ENCODE peak calls at places on chromosome 22, in eight cellular contexts. W is mammary epithelial cell, V is Karpas-422, G is mesendoderm, I is IMR-90, U is fibroblast of lung, K is endothelial cell of umbilical vein, X is mesenchymal stem cell. E is an unnamed sample. For H3K4me1, the result is how much of the 10 kb centered on the place peaks cover.

GRCh38 chr22:28600546-28601143 is 79.0 kb downstream of the TTC28 start:
- DNase-seq in K (peak), U (peak), V (peak), I (peak), X (peak), W (peak), G (peak), E (peak)

GRCh38 chr22:32764330-32765116 is 37.0 kb upstream of the TIMP3 start:
- DNase-seq in V (no peak), I (peak), U (peak), G (peak), W (peak), K (no peak), X (peak), E (peak)

GRCh38 chr22:40128989-40129388 is 48.7 kb upstream of the TNRC6B start:
- DNase-seq in X (no peak), V (no peak), I (no peak), G (no peak), U (no peak), W (no peak), K (no peak), E (no peak)

GRCh38 chr22:44496305-44496704 is 1.7 kb downstream of the RTL6 start:
- DNase-seq in I (no peak), W (no peak), K (no peak), U (no peak), X (no peak), V (no peak), G (no peak), E (no peak)

GRCh38 chr22:21681566-21682370 is 16.0 kb downstream of the PPIL2 start:
- DNase-seq in I (no peak), K (no peak), W (no peak), U (no peak), G (no peak), V (no peak), X (no peak), E (no peak)

GRCh38 chr22:39592104-39593060 is 21.8 kb downstream of the CACNA1I start:
- DNase-seq in X (peak), V (no peak), U (peak), K (peak), G (peak), I (peak), W (peak), E (peak)

GRCh38 chr22:18032455-18033101 is 8.2 kb upstream of the MICAL3 start:
- DNase-seq in W (peak), K (no peak), U (peak), G (no peak), V (peak), I (peak), X (peak), E (peak)

GRCh38 chr22:40006641-40007040 is 11.9 kb downstream of the FAM83F start:
- DNase-seq in W (no peak), X (no peak), U (no peak), K (no peak), I (no peak), G (no peak), V (no peak), E (no peak)

GRCh38 chr22:20940178-20940790 is 23.1 kb downstream of the CRKL start:
- DNase-seq in W (no peak), X (no peak), I (no peak), V (no peak), G (no peak), U (no peak), K (no peak), E (peak)

GRCh38 chr22:42316988-42317387 is 46.5 kb upstream of the TCF20 start:
- DNase-seq in K (no peak), G (no peak), X (no peak), I (no peak), V (peak), U (peak), W (peak), E (no peak)

GRCh38 chr22:28582806-28583205 is 96.8 kb downstream of the TTC28 start:
- DNase-seq in X (peak), W (peak), U (peak), G (peak), I (peak), V (no peak), K (no peak), E (peak)

GRCh38 chr22:44133901-44134511 is 46.7 kb upstream of the PARVG start:
- DNase-seq in G (no peak), W (no peak), K (peak), I (no peak), U (peak), X (peak), V (no peak), E (no peak)

GRCh38 chr22:17269224-17269606 is 50.0 kb upstream of the ADA2 start:
- DNase-seq in W (no peak), U (no peak), V (no peak), I (no peak), K (no peak), G (no peak), X (no peak), E (no peak)

GRCh38 chr22:24021304-24021703 is 10.2 kb downstream of the CABIN1 start:
- DNase-seq in U (no peak), W (no peak), X (no peak), K (no peak), V (peak), I (no peak), G (no peak), E (no peak)

GRCh38 chr22:34592341-34592740 is 473.6 kb upstream of the ISX start:
- DNase-seq in W (no peak), V (no peak), U (no peak), X (no peak), K (no peak), G (no peak), I (no peak), E (no peak)

GRCh38 chr22:44337658-44338004 is 24.9 kb upstream of the SHISAL1 start:
- DNase-seq in I (peak), G (peak), W (peak), K (no peak), V (no peak), X (peak), U (peak), E (peak)

GRCh38 chr22:45083659-45084305 is 74.0 kb upstream of the PHF21B start:
- DNase-seq in G (no peak), V (no peak), X (peak), K (no peak), W (peak), U (peak), I (peak), E (peak)

GRCh38 chr22:43854786-43855271 is 7.5 kb downstream of the SULT4A1 start:
- DNase-seq in X (no peak), W (no peak), I (no peak), K (no peak), V (no peak), U (no peak), G (no peak), E (no peak)

GRCh38 chr22:40204331-40205116 is 26.8 kb downstream of the TNRC6B start:
- DNase-seq in X (peak), K (no peak), W (no peak), G (no peak), I (peak), V (no peak), U (peak), E (peak)

GRCh38 chr22:33099593-33099992 is 41.4 kb upstream of the SYN3 start:
- DNase-seq in I (no peak), U (no peak), K (no peak), X (no peak), V (no peak), G (no peak), W (peak), E (no peak)

GRCh38 chr22:40463727-40464126 is 93.3 kb downstream of the SGSM3 start:
- DNase-seq in K (no peak), I (no peak), W (no peak), G (no peak), X (no peak), U (no peak), V (peak), E (no peak)

GRCh38 chr22:41567452-41567768 is 6.6 kb downstream of the CSDC2 start:
- DNase-seq in V (no peak), K (no peak), X (no peak), I (no peak), U (no peak), W (no peak), G (no peak), E (no peak)

GRCh38 chr22:41499624-41500280 is 30.8 kb downstream of the ACO2 start:
- DNase-seq in W (no peak), I (no peak), X (no peak), U (no peak), K (no peak), G (no peak), V (no peak), E (no peak)

GRCh38 chr22:21984793-21985192 is 2.2 kb upstream of the TOP3B start:
- DNase-seq in I (peak), X (peak), K (peak), W (peak), U (no peak), G (peak), V (peak), E (peak)

GRCh38 chr22:23149743-23150238 is 4.5 kb downstream of the RAB36 start:
- DNase-seq in G (no peak), W (no peak), U (no peak), K (no peak), V (no peak), X (no peak), I (no peak), E (no peak)

GRCh38 chr22:20931126-20931654 is 14.0 kb downstream of the CRKL start:
- DNase-seq in V (no peak), W (no peak), U (no peak), X (no peak), I (no peak), K (no peak), G (no peak), E (no peak)

GRCh38 chr22:18022851-18023250 is 1.5 kb downstream of the MICAL3 start:
- DNase-seq in U (no peak), K (no peak), V (peak), G (no peak), I (no peak), X (no peak), W (no peak), E (no peak)

GRCh38 chr22:31958625-31959239 is 14.4 kb downstream of the YWHAH start:
- DNase-seq in I (no peak), U (no peak), W (no peak), K (no peak), X (no peak), G (no peak), V (no peak), E (no peak)

GRCh38 chr22:44085743-44086741 is 61.9 kb downstream of the PARVB start:
- DNase-seq in G (peak), W (peak), I (peak), K (peak), V (peak), X (peak), U (peak), E (peak)

DNA sequence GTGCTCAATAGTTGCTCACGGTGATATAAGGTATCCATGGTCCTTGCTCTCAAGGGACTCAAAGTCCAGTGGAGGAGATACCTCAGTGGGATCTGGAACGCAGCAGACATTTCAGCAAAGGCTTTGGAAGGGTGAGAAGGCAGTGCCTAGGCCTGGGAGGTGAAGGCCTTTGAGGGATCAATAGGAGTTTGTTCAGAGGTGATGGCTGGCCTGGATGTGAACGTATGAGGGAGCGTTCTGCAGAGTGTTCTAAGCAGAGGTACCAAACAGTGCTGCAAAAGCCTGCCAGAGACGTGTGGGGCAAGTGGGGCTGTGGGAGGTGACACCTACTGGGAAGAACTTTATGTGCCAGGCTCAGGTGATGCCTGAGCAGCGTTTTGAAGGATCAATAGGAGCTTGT is 7.4 kb upstream of the MB start:
- DNase-seq in K (no peak), V (no peak), W (no peak), G (no peak), I (no peak), X (no peak), U (no peak), E (no peak)
- H3K9ac ChIP-seq in K (no peak), V (no peak), W (no peak), G (no peak), I (no peak), X (no peak), U (no peak), E (no peak)

GRCh38 chr22:37185646-37186227 is 2.3 kb downstream of the C1QTNF6 start:
- DNase-seq in W (no peak), G (no peak), I (no peak), V (no peak), K (no peak), X (no peak), U (no peak), E (no peak)

GRCh38 chr22:37187891-37188761 is at the start of gene C1QTNF6:
- DNase-seq in G (peak), I (peak), X (peak), V (no peak), W (peak), K (peak), U (peak), E (peak)

GRCh38 chr22:37187552-37187890 is 526 bp downstream of the C1QTNF6 start:
- DNase-seq in X (peak), V (no peak), W (peak), I (peak), G (peak), K (peak), U (peak), E (peak)

GRCh38 chr22:37186228-37186996 is 1.6 kb downstream of the C1QTNF6 start:
- DNase-seq in I (peak), U (peak), X (peak), K (peak), G (peak), V (peak), W (peak), E (peak)

DNA sequence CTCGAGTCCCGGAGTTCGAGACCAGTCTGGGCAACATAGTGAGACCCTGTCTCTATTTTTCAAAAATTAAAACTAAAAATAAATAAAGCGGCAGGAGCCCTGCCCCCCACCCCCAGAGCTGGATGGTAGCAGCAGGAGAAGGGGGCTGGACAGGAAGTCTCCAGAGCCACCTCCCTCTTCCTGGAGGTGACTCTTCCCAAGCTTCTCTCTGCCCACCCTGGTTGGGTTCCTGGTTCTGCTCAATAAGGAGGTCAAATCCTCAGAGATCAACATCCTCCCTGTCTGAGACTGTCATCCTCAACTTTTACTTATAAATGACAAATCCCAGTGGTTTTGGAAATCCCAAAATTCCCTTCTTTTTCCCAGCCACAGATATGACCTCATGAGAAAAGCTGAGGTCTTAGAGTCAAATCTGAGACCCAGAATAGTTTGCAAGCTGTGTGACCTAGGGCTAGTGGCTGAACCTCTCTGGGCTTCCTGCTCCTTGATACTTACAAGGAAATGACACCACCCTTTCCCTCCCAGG is 987 bp downstream of the C1QTNF6 start:
- DNase-seq in V (no peak), W (no peak), U (peak), X (peak), G (peak), K (peak), I (peak), E (no peak)
- H3K4me1 ChIP-seq in V (under half), W (under half), U (under half), X (under half), G (under half), K (under half), I (under half), E (under half)

GRCh38 chr22:38305481-38306448 is 11.5 kb downstream of the CSNK1E start:
- DNase-seq in V (peak), W (peak), I (peak), U (peak), K (peak), G (peak), X (peak), E (no peak)
- H3K4me3 ChIP-seq in V (peak), W (no peak), I (no peak), U (no peak), K (no peak), G (no peak), X (no peak), E (peak)

GRCh38 chr22:30009478-30009877 is 70.8 kb upstream of the HORMAD2 start:
- DNase-seq in X (no peak), W (no peak), V (no peak), I (no peak), U (no peak), G (no peak), K (no peak), E (no peak)
- H3K9ac ChIP-seq in X (peak), W (no peak), V (peak), I (no peak), U (no peak), G (no peak), K (no peak), E (no peak)

GRCh38 chr22:49954991-49955580 is 5.5 kb upstream of the PIM3 start:
- DNase-seq in U (no peak), V (no peak), X (no peak), I (no peak), W (no peak), G (no peak), K (no peak), E (no peak)
- H3K4me1 ChIP-seq in U (under half), V (under half), X (half or more), I (under half), W (under half), G (under half), K (under half), E (half or more)

GRCh38 chr22:30889268-30889995 is 79.1 kb downstream of the MORC2 start:
- DNase-seq in U (no peak), W (no peak), V (no peak), X (no peak), I (no peak), G (no peak), K (no peak), E (no peak)
- H3K4me3 ChIP-seq in U (no peak), W (no peak), V (no peak), X (no peak), I (no peak), G (no peak), K (no peak), E (no peak)

GRCh38 chr22:19772673-19773469 is 12.3 kb downstream of the TBX1 start:
- DNase-seq in X (no peak), W (no peak), G (no peak), K (peak), U (no peak), I (no peak), V (peak), E (no peak)
- H3K9ac ChIP-seq in X (no peak), W (no peak), G (no peak), K (peak), U (no peak), I (no peak), V (peak), E (no peak)

GRCh38 chr22:46577361-46578249 is 40.2 kb upstream of the CELSR1 start:
- DNase-seq in V (peak), X (no peak), I (no peak), W (no peak), G (no peak), K (no peak), U (no peak), E (peak)

GRCh38 chr22:46574993-46575914 is 37.8 kb upstream of the CELSR1 start:
- DNase-seq in G (peak), I (no peak), U (no peak), K (peak), X (peak), W (peak), V (no peak), E (no peak)

GRCh38 chr22:46574438-46574992 is 37.1 kb upstream of the CELSR1 start:
- DNase-seq in I (no peak), X (no peak), W (no peak), V (no peak), K (no peak), G (no peak), U (no peak), E (no peak)

GRCh38 chr22:46576556-46577351 is 39.3 kb upstream of the CELSR1 start:
- DNase-seq in V (peak), I (peak), G (peak), K (no peak), X (peak), W (peak), U (peak), E (peak)

GRCh38 chr22:46575915-46576555 is 38.6 kb upstream of the CELSR1 start:
- DNase-seq in U (no peak), I (no peak), X (no peak), K (no peak), G (peak), W (no peak), V (no peak), E (no peak)
- H3K4me1 ChIP-seq in U (under half), I (under half), X (under half), K (under half), G (under half), W (under half), V (under half), E (under half)

GRCh38 chr22:30575011-30575671 is 676 bp upstream of the GAL3ST1 start:
- DNase-seq in K (no peak), G (peak), V (no peak), U (peak), I (peak), W (no peak), X (peak), E (no peak)
- H3K4me3 ChIP-seq in K (no peak), G (no peak), V (no peak), U (no peak), I (no peak), W (no peak), X (no peak), E (no peak)

E was measured in adipocyte.